ENCODE peak calls at places on chromosome 21, in six cellular contexts. One of them, this sample, is unnamed.
A peak's percentile ranks its signal among the peaks of the same experiment; 100 is the strongest.

GRCh38 chr21:34983680-34984086 is 65.4 kb downstream of the RUNX1 start:
- DNase-seq in mammary epithelial cell: peak; percentile 73
- DNase-seq in fibroblast of lung: peak; percentile 43
- DNase-seq in breast epithelium: no peak
- DNase-seq in CD8-positive, alpha-beta T cell: no peak
- DNase-seq in brain microvascular endothelial cell: peak; percentile 41
- DNase-seq in this sample: no peak

GRCh38 chr21:41961282-41961701 is 7.5 kb upstream of the C2CD2 start:
- DNase-seq in brain microvascular endothelial cell: no peak
- DNase-seq in CD8-positive, alpha-beta T cell: no peak
- DNase-seq in mammary epithelial cell: no peak
- DNase-seq in fibroblast of lung: peak; percentile 23
- DNase-seq in breast epithelium: peak; percentile 19
- DNase-seq in this sample: no peak

GRCh38 chr21:37546949-37547614 is 180.5 kb downstream of the DYRK1A start:
- DNase-seq in fibroblast of lung: no peak
- DNase-seq in CD8-positive, alpha-beta T cell: no peak
- DNase-seq in brain microvascular endothelial cell: no peak
- DNase-seq in mammary epithelial cell: no peak
- DNase-seq in breast epithelium: no peak
- DNase-seq in this sample: no peak

GRCh38 chr21:41752231-41752681 is 14.6 kb downstream of the RIPK4 start:
- DNase-seq in fibroblast of lung: peak; percentile 74
- DNase-seq in breast epithelium: no peak
- DNase-seq in CD8-positive, alpha-beta T cell: no peak
- DNase-seq in mammary epithelial cell: peak; percentile 83
- DNase-seq in brain microvascular endothelial cell: no peak
- DNase-seq in this sample: no peak

GRCh38 chr21:41847066-41847804 is 31.9 kb downstream of the PRDM15 start:
- DNase-seq in CD8-positive, alpha-beta T cell: no peak
- DNase-seq in brain microvascular endothelial cell: peak; percentile 1
- DNase-seq in mammary epithelial cell: no peak
- DNase-seq in fibroblast of lung: peak; percentile 49
- DNase-seq in breast epithelium: no peak
- DNase-seq in this sample: no peak

GRCh38 chr21:42423197-42423675 is 19.5 kb downstream of the UBASH3A start:
- DNase-seq in breast epithelium: no peak
- DNase-seq in brain microvascular endothelial cell: no peak
- DNase-seq in mammary epithelial cell: no peak
- DNase-seq in CD8-positive, alpha-beta T cell: no peak
- DNase-seq in fibroblast of lung: no peak
- DNase-seq in this sample: no peak

GRCh38 chr21:42650033-42650370 is 3.4 kb upstream of the PDE9A start:
- DNase-seq in breast epithelium: no peak
- DNase-seq in mammary epithelial cell: no peak
- DNase-seq in fibroblast of lung: no peak
- DNase-seq in brain microvascular endothelial cell: no peak
- DNase-seq in CD8-positive, alpha-beta T cell: no peak
- DNase-seq in this sample: no peak

GRCh38 chr21:37829447-37829846 is 86.8 kb downstream of the KCNJ6 start:
- DNase-seq in breast epithelium: no peak
- DNase-seq in mammary epithelial cell: peak; percentile 55
- DNase-seq in CD8-positive, alpha-beta T cell: no peak
- DNase-seq in fibroblast of lung: peak; percentile 66
- DNase-seq in brain microvascular endothelial cell: peak; percentile 24
- DNase-seq in this sample: no peak

GRCh38 chr21:41837756-41838297 is 41.3 kb downstream of the PRDM15 start:
- DNase-seq in fibroblast of lung: no peak
- DNase-seq in mammary epithelial cell: no peak
- DNase-seq in breast epithelium: no peak
- DNase-seq in CD8-positive, alpha-beta T cell: no peak
- DNase-seq in brain microvascular endothelial cell: no peak
- DNase-seq in this sample: no peak

GRCh38 chr21:17468698-17469097 is 44.1 kb upstream of the CXADR start:
- DNase-seq in CD8-positive, alpha-beta T cell: no peak
- DNase-seq in mammary epithelial cell: no peak
- DNase-seq in brain microvascular endothelial cell: no peak
- DNase-seq in breast epithelium: no peak
- DNase-seq in fibroblast of lung: no peak
- DNase-seq in this sample: no peak

GRCh38 chr21:17467392-17467791 is 45.5 kb upstream of the CXADR start:
- DNase-seq in brain microvascular endothelial cell: no peak
- DNase-seq in mammary epithelial cell: no peak
- DNase-seq in fibroblast of lung: peak; percentile 35
- DNase-seq in breast epithelium: no peak
- DNase-seq in CD8-positive, alpha-beta T cell: no peak
- DNase-seq in this sample: no peak

GRCh38 chr21:17467829-17468228 is 45.0 kb upstream of the CXADR start:
- DNase-seq in brain microvascular endothelial cell: no peak
- DNase-seq in CD8-positive, alpha-beta T cell: no peak
- DNase-seq in breast epithelium: no peak
- DNase-seq in fibroblast of lung: no peak
- DNase-seq in mammary epithelial cell: no peak
- DNase-seq in this sample: no peak

GRCh38 chr21:17463441-17463840 is 49.4 kb upstream of the CXADR start:
- DNase-seq in breast epithelium: no peak
- DNase-seq in fibroblast of lung: peak; percentile 71
- DNase-seq in mammary epithelial cell: peak; percentile 71
- DNase-seq in CD8-positive, alpha-beta T cell: no peak
- DNase-seq in brain microvascular endothelial cell: peak; percentile 95
- DNase-seq in this sample: no peak

DNA sequence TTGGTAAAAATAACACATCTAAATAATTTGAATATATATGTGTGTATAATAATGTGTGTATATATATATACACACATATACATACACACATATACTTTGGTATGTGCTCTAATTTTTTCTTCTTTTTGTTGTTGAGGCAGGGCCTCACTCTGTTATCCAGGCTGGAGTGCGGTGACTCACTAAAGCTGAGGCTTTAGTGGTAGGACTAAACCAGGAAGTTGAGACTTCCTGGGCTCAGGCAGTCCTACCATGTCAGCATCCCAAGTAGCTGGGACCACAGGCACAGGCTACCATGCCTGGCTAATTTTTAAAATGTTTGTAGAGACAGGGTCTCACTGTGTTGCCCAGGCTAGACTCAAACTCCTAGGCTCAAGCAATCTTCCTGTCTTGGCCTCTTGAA is 46.7 kb upstream of the CXADR start:
- DNase-seq in CD8-positive, alpha-beta T cell: no peak
- DNase-seq in brain microvascular endothelial cell: peak; percentile 79
- DNase-seq in mammary epithelial cell: peak; percentile 57
- DNase-seq in breast epithelium: no peak
- DNase-seq in fibroblast of lung: peak; percentile 43
- DNase-seq in this sample: no peak
- H3K27ac ChIP-seq in CD8-positive, alpha-beta T cell: no peak overlapping the region
- H3K27ac ChIP-seq in brain microvascular endothelial cell: peak overlapping the region; percentile 53
- H3K27ac ChIP-seq in mammary epithelial cell: no peak overlapping the region
- H3K27ac ChIP-seq in breast epithelium: no peak overlapping the region
- H3K27ac ChIP-seq in fibroblast of lung: peak overlapping the region; percentile 30
- H3K27ac ChIP-seq in this sample: no peak overlapping the region

GRCh38 chr21:36126621-36127110 is 8.2 kb upstream of the CBR3 start:
- DNase-seq in mammary epithelial cell: no peak
- DNase-seq in fibroblast of lung: no peak
- DNase-seq in brain microvascular endothelial cell: no peak
- DNase-seq in CD8-positive, alpha-beta T cell: no peak
- DNase-seq in breast epithelium: no peak
- DNase-seq in this sample: no peak

GRCh38 chr21:36127250-36127904 is 7.5 kb upstream of the CBR3 start:
- DNase-seq in fibroblast of lung: no peak
- DNase-seq in brain microvascular endothelial cell: no peak
- DNase-seq in breast epithelium: no peak
- DNase-seq in CD8-positive, alpha-beta T cell: no peak
- DNase-seq in mammary epithelial cell: no peak
- DNase-seq in this sample: no peak

GRCh38 chr21:36124395-36124794 is 10.5 kb upstream of the CBR3 start:
- DNase-seq in CD8-positive, alpha-beta T cell: no peak
- DNase-seq in mammary epithelial cell: no peak
- DNase-seq in brain microvascular endothelial cell: no peak
- DNase-seq in breast epithelium: no peak
- DNase-seq in fibroblast of lung: no peak
- DNase-seq in this sample: no peak

GRCh38 chr21:36126166-36126565 is 8.7 kb upstream of the CBR3 start:
- DNase-seq in CD8-positive, alpha-beta T cell: no peak
- DNase-seq in mammary epithelial cell: peak; percentile 23
- DNase-seq in fibroblast of lung: peak; percentile 42
- DNase-seq in brain microvascular endothelial cell: no peak
- DNase-seq in breast epithelium: no peak
- DNase-seq in this sample: no peak

DNA sequence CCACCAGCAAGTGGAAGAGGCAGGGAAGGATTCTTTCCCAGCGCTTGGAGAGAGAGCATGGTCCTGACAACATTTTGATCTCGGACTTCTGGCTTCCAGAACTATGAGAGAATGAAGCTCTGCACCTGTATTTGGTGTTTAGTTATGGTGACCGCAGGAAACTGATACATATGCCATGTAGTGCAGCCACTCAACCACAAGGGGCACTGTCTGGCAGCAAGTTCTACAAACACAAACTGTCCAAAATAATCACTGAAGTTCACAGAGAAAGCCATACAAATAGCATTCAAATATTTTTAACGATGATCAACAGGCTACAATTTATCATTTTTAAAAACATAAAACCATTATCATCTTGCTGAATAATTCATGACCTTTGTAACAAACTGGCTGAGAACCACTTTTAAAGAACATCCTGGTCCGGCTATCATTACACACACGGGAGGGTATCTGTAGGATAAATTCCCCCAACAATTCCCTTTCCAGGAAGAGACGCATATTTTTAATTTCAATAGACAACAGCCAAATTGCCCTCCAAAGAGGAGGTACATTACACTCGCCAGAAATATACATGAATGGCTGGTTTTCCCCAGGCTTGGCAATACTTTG is 9.3 kb upstream of the CBR3 start:
- DNase-seq in CD8-positive, alpha-beta T cell: peak; percentile 66
- DNase-seq in fibroblast of lung: peak; percentile 65
- DNase-seq in mammary epithelial cell: peak; percentile 38
- DNase-seq in breast epithelium: no peak
- DNase-seq in brain microvascular endothelial cell: peak; percentile 54
- DNase-seq in this sample: no peak
- H3K27ac ChIP-seq in CD8-positive, alpha-beta T cell: no peak overlapping the region
- H3K27ac ChIP-seq in fibroblast of lung: no peak overlapping the region
- H3K27ac ChIP-seq in mammary epithelial cell: no peak overlapping the region
- H3K27ac ChIP-seq in breast epithelium: peak overlapping the region; percentile 88
- H3K27ac ChIP-seq in brain microvascular endothelial cell: no peak overlapping the region
- H3K27ac ChIP-seq in this sample: no peak overlapping the region

GRCh38 chr21:44088401-44088780 is 18.8 kb upstream of the PWP2 start:
- DNase-seq in fibroblast of lung: no peak
- DNase-seq in breast epithelium: no peak
- DNase-seq in CD8-positive, alpha-beta T cell: no peak
- DNase-seq in mammary epithelial cell: no peak
- DNase-seq in brain microvascular endothelial cell: no peak
- DNase-seq in this sample: no peak
- H3K27ac ChIP-seq in fibroblast of lung: no peak overlapping the region
- H3K27ac ChIP-seq in breast epithelium: no peak overlapping the region
- H3K27ac ChIP-seq in CD8-positive, alpha-beta T cell: peak overlapping the region; percentile 65
- H3K27ac ChIP-seq in mammary epithelial cell: no peak overlapping the region
- H3K27ac ChIP-seq in brain microvascular endothelial cell: no peak overlapping the region
- H3K27ac ChIP-seq in this sample: peak overlapping the region; percentile 98

DNA sequence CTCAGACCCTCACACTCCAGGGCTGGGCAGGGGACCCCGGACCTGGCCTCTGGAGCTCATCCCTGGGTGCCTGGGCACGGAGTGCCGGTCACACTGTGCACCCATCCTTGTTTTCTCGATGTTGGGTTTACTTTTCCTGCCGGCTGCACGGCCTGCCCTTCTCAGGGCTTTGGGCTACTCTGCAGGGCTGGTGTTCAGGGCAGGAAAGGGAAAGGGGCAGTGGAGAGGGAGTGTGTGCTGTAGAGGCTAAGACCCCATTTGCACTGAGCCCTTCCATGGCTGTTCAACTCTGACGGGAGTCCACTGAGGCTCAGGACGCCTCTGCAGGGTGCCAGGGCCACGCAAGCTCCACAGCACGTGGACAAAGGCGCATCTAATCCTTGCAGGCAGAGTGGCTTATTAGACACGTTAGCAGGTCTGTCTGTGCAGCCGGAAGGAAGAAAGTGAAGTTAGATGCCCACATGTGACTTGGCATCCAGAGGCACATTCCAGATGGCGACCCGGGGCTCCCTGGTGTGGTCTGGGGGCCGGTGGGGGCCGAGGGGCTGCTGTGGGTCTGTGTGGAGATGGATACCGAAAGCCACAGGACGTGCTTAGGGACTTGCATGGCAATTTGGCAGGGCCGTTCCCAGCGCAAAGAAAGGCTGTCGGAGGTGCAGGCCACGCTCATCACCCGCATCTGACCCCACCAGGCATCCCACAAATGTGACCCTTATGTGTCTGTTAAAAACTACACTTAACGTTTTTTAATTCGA is 33.6 kb downstream of the COL18A1 start:
- DNase-seq in CD8-positive, alpha-beta T cell: no peak
- DNase-seq in fibroblast of lung: no peak
- DNase-seq in mammary epithelial cell: no peak
- DNase-seq in brain microvascular endothelial cell: peak; percentile 25
- DNase-seq in breast epithelium: no peak
- DNase-seq in this sample: no peak
- H3K27ac ChIP-seq in CD8-positive, alpha-beta T cell: peak overlapping the region; percentile 40
- H3K27ac ChIP-seq in fibroblast of lung: peak overlapping the region; percentile 82
- H3K27ac ChIP-seq in mammary epithelial cell: no peak overlapping the region
- H3K27ac ChIP-seq in brain microvascular endothelial cell: peak overlapping the region; percentile 85
- H3K27ac ChIP-seq in breast epithelium: peak overlapping the region; percentile 91
- H3K27ac ChIP-seq in this sample: peak overlapping the region; percentile 49

GRCh38 chr21:43908167-43908566 is 43.1 kb downstream of the AGPAT3 start:
- DNase-seq in fibroblast of lung: no peak
- DNase-seq in breast epithelium: peak; percentile 46
- DNase-seq in brain microvascular endothelial cell: no peak
- DNase-seq in mammary epithelial cell: no peak
- DNase-seq in CD8-positive, alpha-beta T cell: no peak
- DNase-seq in this sample: no peak

GRCh38 chr21:43909736-43910455 is 44.9 kb downstream of the AGPAT3 start:
- DNase-seq in brain microvascular endothelial cell: no peak
- DNase-seq in CD8-positive, alpha-beta T cell: no peak
- DNase-seq in mammary epithelial cell: no peak
- DNase-seq in fibroblast of lung: no peak
- DNase-seq in breast epithelium: no peak
- DNase-seq in this sample: no peak

GRCh38 chr21:43905726-43906455 is 40.9 kb downstream of the AGPAT3 start:
- DNase-seq in mammary epithelial cell: no peak
- DNase-seq in fibroblast of lung: no peak
- DNase-seq in brain microvascular endothelial cell: no peak
- DNase-seq in breast epithelium: peak; percentile 31
- DNase-seq in CD8-positive, alpha-beta T cell: no peak
- DNase-seq in this sample: no peak

GRCh38 chr21:43906585-43907370 is 41.8 kb downstream of the AGPAT3 start:
- DNase-seq in brain microvascular endothelial cell: no peak
- DNase-seq in CD8-positive, alpha-beta T cell: no peak
- DNase-seq in fibroblast of lung: no peak
- DNase-seq in mammary epithelial cell: no peak
- DNase-seq in breast epithelium: no peak
- DNase-seq in this sample: no peak

DNA sequence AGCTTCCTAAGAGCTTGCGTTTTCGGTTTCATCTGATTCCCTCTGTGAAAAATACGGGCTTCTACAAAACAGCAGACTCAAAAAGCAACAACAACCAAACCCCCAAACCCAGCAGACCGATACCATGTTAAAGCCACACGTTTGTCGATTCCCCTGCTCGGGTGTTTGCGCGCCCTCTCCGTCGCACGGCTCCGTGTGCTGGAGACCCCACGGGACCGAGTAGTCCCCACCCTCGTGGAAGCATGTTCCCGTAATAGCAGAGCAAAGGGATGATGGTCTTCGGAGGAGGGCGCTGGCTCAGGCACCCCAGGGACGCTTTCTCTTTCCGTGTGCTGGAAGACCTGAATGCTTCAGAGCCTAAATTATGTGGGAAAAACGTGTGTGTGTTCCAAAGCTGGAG is 42.7 kb downstream of the AGPAT3 start:
- DNase-seq in mammary epithelial cell: no peak
- DNase-seq in brain microvascular endothelial cell: no peak
- DNase-seq in fibroblast of lung: no peak
- DNase-seq in CD8-positive, alpha-beta T cell: no peak
- DNase-seq in breast epithelium: no peak
- DNase-seq in this sample: no peak
- H3K27ac ChIP-seq in mammary epithelial cell: no peak overlapping the region
- H3K27ac ChIP-seq in brain microvascular endothelial cell: no peak overlapping the region
- H3K27ac ChIP-seq in fibroblast of lung: no peak overlapping the region
- H3K27ac ChIP-seq in CD8-positive, alpha-beta T cell: no peak overlapping the region
- H3K27ac ChIP-seq in breast epithelium: no peak overlapping the region
- H3K27ac ChIP-seq in this sample: no peak overlapping the region